ENCODE peak calls at places on chromosomes 11 and 22, in five cellular contexts. B is A549; C is upper lobe of right lung; V is stimulated activated effector memory CD8-positive, alpha-beta T cell treated with anti-CD3 and anti-CD28 coated beads, Interleukin-12 subunit alpha, Interleukin-12 subunit beta, amount 100 ng/mL, for 72 hours; L is T-helper 2 cell. A is an unnamed sample.
A peak's percentile ranks its signal among the peaks of the same experiment; 100 is the strongest.

GRCh38 chr11:130726234-130726559 is 190.1 kb downstream of the SNX19 start:
- DNase-seq in V (no peak), B (no peak), C (no peak), L (no peak), A (no peak)

GRCh38 chr11:29395555-29396072 is 621.2 kb downstream of the KCNA4 start:
- DNase-seq in L (no peak), B (no peak), C (no peak), V (no peak), A (no peak)

GRCh38 chr11:3156661-3157311 is 8.3 kb downstream of the OSBPL5 start:
- DNase-seq in L (no peak), B (no peak), C (peak; percentile 58), V (no peak), A (peak; percentile 74)

GRCh38 chr22:35543702-35544101 is 3.1 kb downstream of the RASD2 start:
- DNase-seq in V (no peak), C (no peak), L (no peak), B (no peak), A (no peak)

GRCh38 chr22:24410110-24410856 is 17.1 kb upstream of the ADORA2A start:
- DNase-seq in L (peak; percentile 74), C (no peak), B (no peak), V (peak; percentile 73), A (no peak)

GRCh38 chr11:114478768-114479167 is 39.5 kb downstream of the REXO2 start:
- DNase-seq in B (no peak), V (no peak), L (no peak), C (no peak), A (no peak)

GRCh38 chr11:134655189-134655937 is 243.3 kb upstream of the B3GAT1 start:
- DNase-seq in C (peak; percentile 46), L (no peak), B (no peak), V (no peak), A (no peak)

GRCh38 chr11:56905936-56906335 is 82.8 kb upstream of the OR5AK2 start:
- DNase-seq in L (no peak), V (no peak), C (no peak), B (no peak), A (no peak)

GRCh38 chr11:112049777-112050176 is 24.0 kb downstream of the PIH1D2 start:
- DNase-seq in C (no peak), V (no peak), B (no peak), L (no peak), A (no peak)

GRCh38 chr11:1932681-1933080 is 13.2 kb downstream of the TNNT3 start:
- DNase-seq in V (no peak), C (no peak), L (no peak), B (no peak), A (peak; percentile 3)

GRCh38 chr22:44363214-44363979 is 50.6 kb upstream of the SHISAL1 start:
- DNase-seq in V (no peak), L (no peak), C (peak; percentile 89), B (peak; percentile 90), A (peak; percentile 97)

GRCh38 chr11:102868359-102868758 is 6.4 kb downstream of the MMP12 start:
- DNase-seq in B (no peak), V (no peak), L (no peak), C (no peak), A (no peak)

GRCh38 chr22:29689872-29690213 is 30.0 kb upstream of the CABP7 start:
- DNase-seq in B (peak; percentile 30), C (peak; percentile 78), L (peak; percentile 49), V (no peak), A (no peak)

GRCh38 chr11:77039491-77040400 is 5.5 kb downstream of the B3GNT6 start:
- DNase-seq in V (no peak), C (peak; percentile 70), B (no peak), L (peak; percentile 57), A (peak; percentile 94)

GRCh38 chr11:124039557-124039956 is 1.6 kb downstream of the OR10G7 start:
- DNase-seq in L (no peak), B (no peak), C (no peak), V (no peak), A (no peak)

GRCh38 chr11:64510759-64511158 is 80.3 kb upstream of the SLC22A12 start:
- DNase-seq in C (no peak), V (no peak), B (no peak), L (no peak), A (no peak)

GRCh38 chr11:8080674-8081590 is at the start of gene TUB:
- DNase-seq in L (peak; percentile 8), B (peak; percentile 19), C (no peak), V (no peak), A (peak; percentile 69)

GRCh38 chr11:31841435-31841834 is 30.3 kb upstream of the PAX6 start:
- DNase-seq in V (no peak), C (no peak), L (no peak), B (no peak), A (no peak)

GRCh38 chr11:892106-892505 is 18.5 kb downstream of the CHID1 start:
- DNase-seq in B (no peak), V (no peak), L (no peak), C (no peak), A (no peak)

GRCh38 chr22:42310301-42310981 is 40.0 kb upstream of the TCF20 start:
- DNase-seq in B (no peak), L (no peak), C (no peak), V (no peak), A (no peak)

GRCh38 chr11:89293966-89294679 is 116.4 kb downstream of the TYR start:
- DNase-seq in L (no peak), V (no peak), C (peak; percentile 43), B (no peak), A (peak; percentile 50)

GRCh38 chr11:85896871-85897270 is 41.7 kb downstream of the CCDC83 start:
- DNase-seq in V (no peak), C (no peak), L (no peak), B (no peak), A (no peak)

GRCh38 chr11:67423891-67424613 is 4.2 kb upstream of the RPS6KB2 start:
- DNase-seq in V (no peak), B (no peak), L (no peak), C (no peak), A (peak; percentile 85)

GRCh38 chr22:22712092-22712658 is 67.8 kb downstream of the GGTLC2 start:
- DNase-seq in L (no peak), C (no peak), V (no peak), B (no peak), A (no peak)

GRCh38 chr11:827146-827860 is 416 bp upstream of the CRACR2B start:
- DNase-seq in B (no peak), L (no peak), C (peak; percentile 85), V (peak; percentile 76), A (no peak)

GRCh38 chr11:120956710-120957500 is 67.0 kb upstream of the TBCEL start:
- DNase-seq in V (no peak), B (no peak), C (no peak), L (peak; percentile 48), A (peak; percentile 92)

GRCh38 chr11:44780940-44781631 is 54.3 kb downstream of the TSPAN18 start:
- DNase-seq in V (no peak), C (peak; percentile 60), L (no peak), B (no peak), A (no peak)

GRCh38 chr22:50473855-50474671 is 772 bp downstream of the SBF1 start:
- DNase-seq in B (no peak), C (peak; percentile 79), L (peak; percentile 68), V (peak; percentile 76), A (no peak)

A was measured in chondrocyte.